ENCODE peak calls at places on chromosome 2, in four cellular contexts. K, M, W and T are unnamed samples.

GRCh38 chr2:27977623-27978312 is 87.2 kb downstream of the BABAM2 start:
- DNase-seq in K (peak; percentile 96), M (no peak), W (no peak), T (no peak)

GRCh38 chr2:211611061-211611518 is 927.5 kb downstream of the ERBB4 start:
- DNase-seq in K (no peak), M (no peak), W (no peak), T (no peak)

GRCh38 chr2:99488999-99489757 is 639 bp downstream of the REV1 start:
- DNase-seq in K (peak; percentile 38), M (peak; percentile 53), W (no peak), T (no peak)

GRCh38 chr2:190879474-190880373 is 897 bp upstream of the GLS start:
- DNase-seq in K (no peak), M (no peak), W (no peak), T (no peak)

GRCh38 chr2:20516646-20517341 is 69.9 kb downstream of the RHOB start:
- DNase-seq in K (peak; percentile 42), M (no peak), W (no peak), T (no peak)

GRCh38 chr2:833180-833579 is 117.5 kb upstream of the SNTG2 start:
- DNase-seq in K (no peak), M (no peak), W (no peak), T (no peak)

GRCh38 chr2:108534577-108535379 is 508 bp downstream of the LIMS1 start:
- DNase-seq in K (no peak), M (peak; percentile 34), W (no peak), T (peak; percentile 40)

GRCh38 chr2:7037340-7038333 is 120.4 kb downstream of the RNF144A start:
- DNase-seq in K (peak; percentile 54), M (peak; percentile 76), W (no peak), T (peak; percentile 41)

GRCh38 chr2:38386377-38386776 is 9.3 kb upstream of the ATL2 start:
- DNase-seq in K (no peak), M (no peak), W (no peak), T (no peak)

GRCh38 chr2:68853035-68853434 is 18.2 kb downstream of the BMP10 start:
- DNase-seq in K (peak; percentile 87), M (no peak), W (no peak), T (no peak)

GRCh38 chr2:151053661-151053990 is 208.0 kb downstream of the RBM43 start:
- DNase-seq in K (no peak), M (no peak), W (no peak), T (no peak)

GRCh38 chr2:31729442-31730092 is 148.8 kb upstream of the SRD5A2 start:
- DNase-seq in K (peak; percentile 35), M (peak; percentile 44), W (no peak), T (no peak)

GRCh38 chr2:72276356-72276755 is 128.7 kb upstream of the CYP26B1 start:
- DNase-seq in K (peak; percentile 41), M (no peak), W (no peak), T (no peak)

GRCh38 chr2:203681978-203682377 is 24.5 kb upstream of the CD28 start:
- DNase-seq in K (no peak), M (no peak), W (no peak), T (no peak)

GRCh38 chr2:26396734-26397298 is 4.9 kb upstream of the DRC1 start:
- DNase-seq in K (no peak), M (no peak), W (no peak), T (no peak)

GRCh38 chr2:226408131-226408530 is 391.5 kb downstream of the IRS1 start:
- DNase-seq in K (no peak), M (no peak), W (no peak), T (no peak)

GRCh38 chr2:27705851-27706622 is 42.3 kb downstream of the SLC4A1AP start:
- DNase-seq in K (peak; percentile 99), M (no peak), W (no peak), T (no peak)

GRCh38 chr2:46174559-46175170 is 122.5 kb upstream of the EPAS1 start:
- DNase-seq in K (no peak), M (no peak), W (no peak), T (no peak)

GRCh38 chr2:179861027-179861776 is at the start of gene ZNF385B:
- DNase-seq in K (peak; percentile 3), M (peak; percentile 67), W (peak; percentile 15), T (peak; percentile 61)

GRCh38 chr2:233350708-233351107 is 3.6 kb upstream of the DGKD start:
- DNase-seq in K (peak; percentile 90), M (no peak), W (no peak), T (no peak)

GRCh38 chr2:40957508-40957907 is 505.6 kb upstream of the SLC8A1 start:
- DNase-seq in K (peak; percentile 6), M (no peak), W (no peak), T (no peak)

GRCh38 chr2:10287766-10288165 is 14.9 kb upstream of the HPCAL1 start:
- DNase-seq in K (no peak), M (no peak), W (no peak), T (no peak)

GRCh38 chr2:10286216-10287037 is 16.3 kb upstream of the HPCAL1 start:
- DNase-seq in K (no peak), M (no peak), W (no peak), T (no peak)

GRCh38 chr2:10288606-10289005 is 14.1 kb upstream of the HPCAL1 start:
- DNase-seq in K (no peak), M (no peak), W (no peak), T (no peak)

GRCh38 chr2:10289352-10289751 is 13.4 kb upstream of the HPCAL1 start:
- DNase-seq in K (no peak), M (no peak), W (no peak), T (no peak)

DNA sequence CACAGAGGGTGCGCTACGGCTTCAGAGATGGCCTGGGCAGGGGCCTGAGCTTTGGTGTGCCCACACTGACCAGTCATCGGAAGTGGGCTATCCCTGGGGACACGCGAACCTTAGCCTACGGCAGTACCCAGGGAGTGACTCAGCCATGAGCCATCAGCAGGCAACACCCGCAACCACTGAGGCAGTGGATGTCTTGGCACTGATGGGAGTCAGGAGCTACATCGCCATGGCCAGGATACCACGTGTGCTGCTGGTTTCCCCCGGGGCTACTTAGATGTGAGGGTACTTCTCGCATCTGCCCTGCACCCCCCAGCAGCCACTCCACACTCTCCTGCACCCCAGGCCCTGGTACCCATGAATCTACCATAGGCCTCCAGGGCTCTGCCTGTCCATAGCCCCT is 12.8 kb upstream of the HPCAL1 start:
- DNase-seq in K (peak; percentile 37), M (no peak), W (no peak), T (no peak)
- H2BK15ac ChIP-seq in K (no peak overlapping the region), M (no peak overlapping the region), W (no peak overlapping the region), T (peak overlapping the region; percentile 76)

DNA sequence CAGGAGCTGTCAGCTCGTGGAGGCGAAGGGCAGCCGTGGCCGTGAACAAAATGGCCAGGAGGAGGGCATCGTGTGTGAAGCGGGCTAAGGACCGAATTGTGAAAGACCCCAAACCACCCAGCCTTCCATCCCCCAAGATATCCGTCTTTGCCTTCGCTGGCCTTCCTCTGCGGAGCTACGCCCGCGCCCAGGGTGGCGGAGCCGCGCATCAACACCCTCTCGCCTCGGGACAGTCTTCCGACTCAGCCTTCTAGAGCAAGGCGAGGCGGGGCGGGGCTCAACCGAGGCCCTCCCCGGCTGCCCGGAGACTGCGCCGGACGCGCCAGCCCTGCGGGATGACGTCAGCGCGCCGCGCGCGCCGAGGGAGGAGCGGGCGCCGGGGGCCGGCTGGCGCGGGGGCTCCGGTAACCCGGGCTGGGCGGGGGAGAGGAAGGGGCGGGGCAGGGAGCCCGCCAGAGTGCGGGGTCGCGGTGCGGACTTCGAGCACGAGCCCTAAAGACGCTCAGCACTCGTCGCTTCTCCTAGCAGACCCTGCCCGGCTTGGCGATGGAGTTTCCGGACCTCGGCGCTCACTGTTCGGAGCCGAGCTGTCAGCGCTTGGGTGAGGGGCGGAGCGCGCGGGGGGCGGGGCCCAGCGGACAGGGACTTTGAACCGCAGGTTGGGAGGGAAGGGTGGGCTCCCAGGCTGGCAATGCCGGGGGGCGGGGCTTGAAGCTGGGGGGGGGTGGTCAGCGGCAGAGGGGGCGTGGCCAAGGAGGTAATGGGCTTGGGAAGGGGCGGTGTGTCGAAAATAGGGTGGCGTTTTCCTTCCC is at the start of gene ZFAND2B:
- DNase-seq in K (peak; percentile 88), M (peak; percentile 95), W (peak; percentile 78), T (peak; percentile 95)
- H2BK15ac ChIP-seq in K (peak within 1 kb of the TSS; percentile 66), M (no peak within 1 kb of the TSS), W (peak within 1 kb of the TSS; percentile 53), T (no peak within 1 kb of the TSS)

DNA sequence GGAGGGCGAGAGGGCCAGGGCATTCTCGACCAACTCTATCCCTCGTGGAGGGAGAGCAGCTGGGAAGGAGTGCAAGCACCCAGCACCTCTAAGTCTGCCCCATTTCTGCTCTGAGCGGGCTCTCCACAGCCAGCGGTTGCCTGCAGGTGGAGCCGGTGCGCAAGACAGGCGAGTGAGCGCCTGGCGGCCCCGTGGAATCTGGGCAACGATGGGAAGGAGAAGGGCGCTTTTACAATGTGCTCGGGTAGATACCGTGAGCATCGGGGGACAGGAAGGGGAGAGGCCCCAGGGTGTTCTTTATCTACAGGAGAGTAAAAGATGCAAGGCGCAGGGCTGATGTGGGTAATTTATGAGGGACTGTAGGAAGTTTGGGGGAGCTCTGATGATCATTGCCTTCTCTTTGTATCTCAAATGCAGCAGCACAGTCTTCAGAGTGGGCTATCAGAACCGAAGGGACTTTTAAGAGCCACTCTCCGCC is 867 bp upstream of the TTL start:
- DNase-seq in K (peak; percentile 79), M (peak; percentile 82), W (no peak), T (peak; percentile 67)
- H2BK15ac ChIP-seq in K (no peak overlapping the region), M (no peak overlapping the region), W (no peak overlapping the region), T (no peak overlapping the region)

GRCh38 chr2:74504591-74504990 is 2.9 kb downstream of the PCGF1 start:
- DNase-seq in K (no peak), M (no peak), W (no peak), T (no peak)

GRCh38 chr2:74510272-74510671 is 2.8 kb upstream of the PCGF1 start:
- DNase-seq in K (no peak), M (no peak), W (no peak), T (no peak)

GRCh38 chr2:74507926-74508520 is 528 bp upstream of the PCGF1 start:
- DNase-seq in K (peak; percentile 38), M (peak; percentile 66), W (no peak), T (no peak)

GRCh38 chr2:74505448-74506246 is 1.8 kb downstream of the PCGF1 start:
- DNase-seq in K (no peak), M (no peak), W (no peak), T (no peak)

GRCh38 chr2:74507145-74507925 is at the start of gene PCGF1:
- DNase-seq in K (peak; percentile 97), M (peak; percentile 98), W (peak; percentile 96), T (peak; percentile 97)
- H2BK15ac ChIP-seq in K (peak within 1 kb of the TSS; percentile 100), M (no peak within 1 kb of the TSS), W (peak within 1 kb of the TSS; percentile 10), T (peak within 1 kb of the TSS; percentile 77)

DNA sequence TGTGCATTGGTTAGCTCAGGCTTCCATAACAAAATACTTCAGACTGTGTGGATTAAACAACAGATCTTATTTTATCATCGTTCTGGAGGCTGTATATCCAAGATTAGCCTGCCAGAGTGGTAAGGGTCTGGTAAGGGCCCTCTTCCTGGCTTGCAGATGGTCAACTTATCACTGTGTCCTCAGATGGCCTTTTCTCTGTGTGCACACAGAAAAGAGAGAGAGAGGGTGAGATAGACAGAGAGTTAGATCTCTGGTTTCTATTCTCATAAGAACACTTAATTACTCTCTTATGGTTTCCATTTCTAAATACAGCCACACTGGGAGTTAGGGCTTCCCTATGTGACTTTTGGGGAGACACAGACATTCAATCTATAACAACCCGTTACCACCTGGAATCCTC is 1003.5 kb downstream of the TSN start:
- DNase-seq in K (no peak), M (no peak), W (no peak), T (no peak)
- H2BK15ac ChIP-seq in K (no peak overlapping the region), M (no peak overlapping the region), W (no peak overlapping the region), T (no peak overlapping the region)